ENCODE peak calls at places on chromosomes 6 and 20, in nine cellular contexts. Z is testis; U is natural killer cell; B is activated CD4-positive, alpha-beta T cell treated with anti-CD3 and anti-CD28 coated beads, Interleukin-2, amount 50 U/mL, for 1 hour; A is colonic mucosa; N is KG1; I is T-helper 2 cell treated with Interferon-gamma antibody and Interleukin-4, amounts not matched to agents 5 μg/mL and 100 μg/mL, for 36 hours; X is COR-L47; M is NCI-H1105. D is an unnamed sample.

GRCh38 chr6:105483492-105483891 is 80.6 kb upstream of the PREP start:
- DNase-seq in U (no peak), X (no peak), B (no peak), Z (peak), N (no peak), A (no peak), I (no peak), M (no peak), D (no peak)

GRCh38 chr6:28838289-28838633 is 85.5 kb downstream of the TRIM27 start:
- DNase-seq in U (peak), I (peak), Z (peak), N (peak), X (peak), A (peak), M (peak), B (peak), D (peak)

GRCh38 chr6:158361961-158362634 is 49.8 kb downstream of the TULP4 start:
- DNase-seq in B (no peak), Z (no peak), N (no peak), X (no peak), U (no peak), I (no peak), M (no peak), A (no peak), D (no peak)

GRCh38 chr6:39934060-39934757 is at the start of gene MOCS1:
- DNase-seq in I (peak), N (no peak), M (peak), A (peak), X (no peak), B (peak), U (peak), Z (peak), D (no peak)

GRCh38 chr6:148818939-148819575 is 72.2 kb downstream of the UST start:
- DNase-seq in N (no peak), A (no peak), M (no peak), B (no peak), X (no peak), I (no peak), U (no peak), Z (no peak), D (no peak)

GRCh38 chr20:62910777-62911497 is 15.4 kb downstream of the DIDO1 start:
- DNase-seq in A (no peak), U (no peak), I (no peak), M (no peak), Z (no peak), X (no peak), N (no peak), B (no peak), D (no peak)

GRCh38 chr20:4052554-4052953 is 37.2 kb upstream of the RNF24 start:
- DNase-seq in I (no peak), N (no peak), B (no peak), Z (no peak), M (no peak), A (no peak), U (no peak), X (no peak), D (no peak)

GRCh38 chr6:43383021-43383667 is 13.7 kb upstream of the ZNF318 start:
- DNase-seq in Z (no peak), N (no peak), U (no peak), B (no peak), I (no peak), A (no peak), M (no peak), X (no peak), D (no peak)

GRCh38 chr6:164419099-164419498 is 890.3 kb downstream of the C6orf118 start:
- DNase-seq in M (no peak), N (no peak), I (no peak), Z (no peak), A (no peak), B (no peak), U (no peak), X (no peak), D (no peak)

GRCh38 chr6:142944126-142945066 is 580 bp downstream of the HIVEP2 start:
- DNase-seq in B (peak), N (peak), I (peak), M (no peak), Z (peak), U (peak), X (no peak), A (peak), D (peak)

GRCh38 chr6:50853924-50854323 is 35.3 kb downstream of the TFAP2B start:
- DNase-seq in X (no peak), N (no peak), Z (no peak), M (no peak), A (no peak), I (no peak), U (no peak), B (no peak), D (no peak)

GRCh38 chr6:106511274-106512047 is 117.8 kb downstream of the RTN4IP1 start:
- DNase-seq in M (peak), A (peak), Z (no peak), B (peak), N (no peak), X (no peak), U (peak), I (peak), D (no peak)

GRCh38 chr20:61271273-61272221 is 19.5 kb downstream of the CDH4 start:
- DNase-seq in Z (no peak), U (no peak), B (no peak), X (peak), M (peak), I (no peak), A (no peak), N (no peak), D (no peak)

GRCh38 chr6:10633216-10633615 is 61.2 kb downstream of the C6orf52 start:
- DNase-seq in M (no peak), Z (no peak), A (no peak), I (peak), B (no peak), X (no peak), U (no peak), N (peak), D (no peak)

GRCh38 chr20:61263084-61263695 is 11.1 kb downstream of the CDH4 start:
- DNase-seq in M (no peak), Z (peak), X (no peak), B (peak), I (no peak), A (peak), U (peak), N (no peak), D (no peak)

GRCh38 chr6:138692978-138693909 is 80.3 kb upstream of the CCDC28A start:
- DNase-seq in U (peak), N (no peak), A (peak), I (peak), Z (peak), X (peak), M (peak), B (peak), D (no peak)

GRCh38 chr20:56752274-56752673 is 123.2 kb downstream of the TFAP2C start:
- DNase-seq in B (no peak), M (no peak), U (no peak), X (no peak), N (no peak), I (no peak), Z (no peak), A (no peak), D (no peak)

D was measured in SHP77 treated with DMSO at 0.1 percent for 48 hours.